ENCODE peak calls at places on chromosomes 5 and 9, in ten cellular contexts. V is activated CD8-positive, alpha-beta T cell treated with anti-CD3 and anti-CD28 coated beads for 36 hours; K is IMR-90; R is heart left ventricle; Z is nephron progenitor cell; L is left lung; E is OCI-LY7; D is endothelial cell; X is breast epithelium; Y is A549. Q is an unnamed sample.
A peak's percentile ranks its signal among the peaks of the same experiment; 100 is the strongest.

GRCh38 chr9:130983283-130983670 is 25.7 kb upstream of the LAMC3 start:
- DNase-seq in Z (no peak), E (no peak), Y (no peak), X (no peak), V (no peak), D (no peak), K (no peak), R (no peak), L (no peak), Q (no peak)

GRCh38 chr9:38423939-38424843 is at the start of gene IGFBPL1:
- DNase-seq in R (no peak), X (no peak), Z (peak; percentile 74), Y (peak; percentile 79), L (no peak), K (no peak), D (peak; percentile 51), V (peak; percentile 7), E (no peak), Q (no peak)

GRCh38 chr9:1709347-1709746 is 305.8 kb upstream of the SMARCA2 start:
- DNase-seq in L (no peak), Y (no peak), R (no peak), D (no peak), E (peak; percentile 11), X (no peak), Z (no peak), V (peak; percentile 13), K (no peak), Q (peak; percentile 45)

GRCh38 chr5:123546657-123547056 is 34.7 kb downstream of the CSNK1G3 start:
- DNase-seq in R (no peak), K (peak; percentile 17), L (no peak), E (no peak), Y (no peak), V (no peak), Z (no peak), D (no peak), X (no peak), Q (no peak)

GRCh38 chr9:109816490-109816889 is 36.5 kb downstream of the PALM2AKAP2 start:
- DNase-seq in Z (no peak), L (no peak), V (no peak), K (peak; percentile 100), Y (peak; percentile 51), X (no peak), E (no peak), R (peak; percentile 40), D (no peak), Q (peak; percentile 92)

GRCh38 chr5:126975791-126976190 is 54.6 kb downstream of the MARCHF3 start:
- DNase-seq in D (no peak), Y (no peak), E (no peak), Z (no peak), V (no peak), R (no peak), K (no peak), X (no peak), L (no peak), Q (no peak)

GRCh38 chr9:83146325-83146724 is 83.4 kb upstream of the RASEF start:
- DNase-seq in V (no peak), R (no peak), K (no peak), Y (no peak), D (no peak), X (no peak), L (no peak), Z (no peak), E (no peak), Q (no peak)

GRCh38 chr5:105350406-105351140 is 1788.0 kb upstream of the NUDT12 start:
- DNase-seq in X (no peak), Y (no peak), R (no peak), L (no peak), E (no peak), Z (no peak), D (no peak), K (no peak), V (no peak), Q (no peak)

GRCh38 chr5:159262472-159262858 is 625 bp upstream of the UBLCP1 start:
- DNase-seq in V (no peak), L (no peak), R (no peak), K (peak; percentile 45), X (no peak), Z (no peak), E (no peak), D (peak; percentile 16), Y (peak; percentile 18), Q (no peak)

GRCh38 chr9:92438900-92439526 is 14.7 kb upstream of the OMD start:
- DNase-seq in V (no peak), L (no peak), E (peak; percentile 11), X (no peak), Z (no peak), Y (no peak), D (no peak), R (no peak), K (peak; percentile 53), Q (peak; percentile 9)

GRCh38 chr5:18772475-18772874 is 1138.2 kb downstream of the TAF11L14 start:
- DNase-seq in V (peak; percentile 15), L (no peak), E (no peak), R (no peak), D (no peak), Z (no peak), Y (peak; percentile 3), X (no peak), K (no peak), Q (peak; percentile 74)

GRCh38 chr5:176647870-176648466 is 684 bp downstream of the TSPAN17 start:
- DNase-seq in V (no peak), L (peak; percentile 84), Y (no peak), X (peak; percentile 66), K (no peak), R (peak; percentile 59), D (no peak), E (no peak), Z (peak; percentile 33), Q (peak; percentile 54)

GRCh38 chr9:37926737-37927590 is 23.0 kb upstream of the SLC25A51 start:
- DNase-seq in Z (no peak), E (peak; percentile 4), L (no peak), Y (no peak), D (no peak), V (no peak), X (no peak), R (no peak), K (no peak), Q (no peak)

GRCh38 chr5:54455413-54456157 is at the start of gene HSPB3:
- DNase-seq in D (no peak), L (no peak), X (no peak), V (no peak), K (peak; percentile 45), Y (no peak), E (no peak), Z (no peak), R (peak; percentile 62), Q (peak; percentile 51)

GRCh38 chr9:129408535-129409215 is 212.2 kb downstream of the C9orf50 start:
- DNase-seq in D (no peak), R (peak; percentile 64), K (no peak), L (peak; percentile 55), V (no peak), Y (no peak), X (no peak), E (no peak), Z (no peak), Q (no peak)

GRCh38 chr5:111313017-111313724 is 89.0 kb downstream of the CAMK4 start:
- DNase-seq in D (no peak), R (no peak), X (no peak), Z (no peak), E (no peak), V (peak; percentile 32), Y (no peak), L (no peak), K (peak; percentile 16), Q (no peak)

GRCh38 chr9:33942471-33943083 is 106.1 kb downstream of the UBAP2 start:
- DNase-seq in L (no peak), D (no peak), E (no peak), V (no peak), R (no peak), X (no peak), Y (peak; percentile 64), K (peak; percentile 93), Z (no peak), Q (peak; percentile 59)
- TF ChIP-seq CTCF in L (no peak), D (no peak), E (no peak), V (no peak), R (no peak), X (no peak), Y (peak; percentile 7), K (peak; percentile 73), Z (no peak), Q (no peak)

DNA sequence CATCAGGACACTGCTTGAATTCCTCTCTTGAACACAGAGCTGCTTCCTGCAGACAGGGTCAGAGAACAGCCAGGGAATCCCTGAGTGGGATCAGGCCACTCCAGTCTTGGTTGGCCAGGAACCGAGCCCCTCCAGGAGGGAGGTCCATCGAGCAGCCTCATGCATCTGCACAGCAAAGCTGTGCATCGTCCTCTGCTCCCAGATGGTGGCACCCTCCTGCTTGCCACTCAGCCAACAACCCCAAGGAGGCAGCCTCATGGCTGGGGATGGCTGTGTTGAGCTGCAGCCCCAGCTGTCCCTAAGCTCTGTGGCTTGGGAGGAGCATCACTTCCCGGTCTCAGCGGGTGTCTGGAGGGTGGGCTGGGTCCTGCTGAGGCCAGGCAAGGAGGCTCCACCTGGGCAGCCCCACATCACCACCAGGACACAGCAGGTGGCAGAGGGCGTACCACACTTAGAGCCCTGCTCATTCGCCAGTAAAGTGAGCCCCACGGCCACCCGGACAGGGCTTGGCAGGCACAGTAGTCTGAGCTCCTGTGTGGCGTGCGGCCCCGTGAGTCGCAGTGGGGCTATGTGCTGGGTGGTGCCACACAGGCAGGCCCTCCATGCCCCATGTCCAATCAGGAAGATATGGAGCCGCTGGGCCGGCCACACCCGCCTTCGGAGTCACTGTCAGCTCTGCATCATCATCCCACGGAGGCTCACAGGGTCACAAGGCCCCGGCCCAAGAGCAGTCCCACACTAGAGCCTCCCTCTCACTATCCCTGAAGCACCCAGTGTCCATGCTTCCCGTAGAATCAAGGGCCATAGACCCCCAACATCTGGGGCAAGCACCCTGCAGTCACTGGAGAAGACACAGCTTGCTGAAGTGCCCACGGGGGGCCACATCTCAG is 11.9 kb downstream of the LPCAT1 start:
- DNase-seq in X (no peak), V (no peak), E (peak; percentile 18), R (peak; percentile 17), Y (peak; percentile 56), Z (no peak), L (peak; percentile 80), K (peak; percentile 55), D (no peak), Q (peak; percentile 19)
- TF ChIP-seq CTCF in X (no peak), V (no peak), E (peak; percentile 56), R (no peak), Y (peak; percentile 24), Z (no peak), L (no peak), K (peak; percentile 37), D (no peak), Q (peak; percentile 15)

GRCh38 chr9:15553528-15553898 is 670 bp downstream of the CCDC171 start:
- DNase-seq in V (no peak), D (no peak), Y (no peak), L (no peak), K (no peak), Z (no peak), X (no peak), R (no peak), E (no peak), Q (no peak)

GRCh38 chr9:15552641-15553527 is at the start of gene CCDC171:
- DNase-seq in Z (peak; percentile 91), D (peak; percentile 90), L (peak; percentile 97), V (peak; percentile 87), E (peak; percentile 95), K (peak; percentile 95), X (peak; percentile 91), R (peak; percentile 94), Y (peak; percentile 98), Q (peak; percentile 95)
- TF ChIP-seq CTCF in Z (no peak), D (no peak), L (no peak), V (peak; percentile 14), E (no peak), K (no peak), X (no peak), R (no peak), Y (no peak), Q (no peak)

GRCh38 chr9:12819436-12820185 is 44.8 kb downstream of the LURAP1L start:
- DNase-seq in L (no peak), R (no peak), E (peak; percentile 12), Y (no peak), X (no peak), V (peak; percentile 6), Z (no peak), K (no peak), D (peak; percentile 37), Q (peak; percentile 43)
- TF ChIP-seq CTCF in L (peak; percentile 14), R (peak; percentile 7), E (peak; percentile 68), Y (peak; percentile 30), X (peak; percentile 39), V (no peak), Z (no peak), K (peak; percentile 17), D (peak; percentile 75), Q (peak; percentile 32)

Q was measured in MCF 10A.